ENCODE peak calls at places on chromosomes 7 and 10, in eight cellular contexts. D, T, C, Y, K, U, S and N are unnamed samples.

GRCh38 chr7:157815061-157816022 is 478.5 kb downstream of the DNAJB6 start:
- DNase-seq in Y (no peak), D (no peak), K (no peak), S (no peak), C (no peak), U (no peak), T (no peak), N (no peak)

GRCh38 chr10:99520040-99520803 is 12.5 kb upstream of the NKX2-3 start:
- DNase-seq in U (no peak), T (no peak), S (no peak), C (peak; percentile 88), D (peak; percentile 52), K (no peak), Y (no peak), N (no peak)

GRCh38 chr7:91683823-91684222 is 196.7 kb downstream of the MTERF1 start:
- DNase-seq in D (no peak), S (peak; percentile 64), U (peak; percentile 90), C (no peak), T (no peak), K (no peak), Y (no peak), N (no peak)

GRCh38 chr10:124259139-124259825 is 159.4 kb downstream of the OAT start:
- DNase-seq in S (no peak), U (no peak), Y (no peak), C (no peak), T (no peak), D (no peak), K (peak; percentile 17), N (peak; percentile 8)

GRCh38 chr10:10911471-10911921 is 106.2 kb upstream of the CELF2 start:
- DNase-seq in C (peak; percentile 94), U (peak; percentile 98), T (no peak), D (peak; percentile 24), K (peak; percentile 22), S (no peak), Y (no peak), N (peak; percentile 79)

GRCh38 chr10:132142396-132143161 is 44.2 kb upstream of the DPYSL4 start:
- DNase-seq in Y (peak; percentile 22), U (peak; percentile 5), C (peak; percentile 40), D (peak; percentile 97), K (peak; percentile 61), T (peak; percentile 40), S (peak; percentile 31), N (no peak)

GRCh38 chr10:63515002-63515763 is 6.0 kb upstream of the REEP3 start:
- DNase-seq in C (peak; percentile 89), Y (no peak), T (peak; percentile 7), D (peak; percentile 67), S (peak; percentile 37), U (peak; percentile 82), K (no peak), N (peak; percentile 14)

GRCh38 chr7:46454796-46455195 is 533.7 kb upstream of the IGFBP3 start:
- DNase-seq in U (no peak), T (no peak), Y (no peak), S (no peak), C (no peak), K (no peak), D (no peak), N (no peak)

GRCh38 chr7:33654641-33655040 is 250.7 kb upstream of the BMPER start:
- DNase-seq in U (no peak), T (no peak), Y (no peak), C (no peak), D (no peak), S (no peak), K (no peak), N (no peak)

GRCh38 chr7:34296663-34297062 is 361.4 kb upstream of the NPSR1 start:
- DNase-seq in Y (no peak), T (no peak), D (no peak), K (no peak), S (no peak), U (peak; percentile 23), C (no peak), N (no peak)